ENCODE peak calls at places on chromosomes 4 and X, in five cellular contexts. I is A549, V is spleen, O is OCI-LY7, L is aorta. C is an unnamed sample.

GRCh38 chr4:82561745-82562552 is at the start of gene TMEM150C:
- DNase-seq in I (peak; percentile 45), V (no peak), O (no peak), L (peak; percentile 78), C (no peak)

GRCh38 chr4:24615977-24616376 is 31.6 kb upstream of the DHX15 start:
- DNase-seq in I (no peak), V (no peak), O (no peak), L (no peak), C (no peak)

GRCh38 chrX:97315939-97316338 is 432.2 kb downstream of the RPA4 start:
- DNase-seq in I (no peak), V (no peak), O (no peak), L (no peak), C (no peak)

GRCh38 chr4:186755550-186756519 is 32.2 kb upstream of the FAT1 start:
- DNase-seq in I (no peak), V (no peak), O (no peak), L (no peak), C (no peak)

GRCh38 chr4:91958651-91959050 is 345.1 kb upstream of the GRID2 start:
- DNase-seq in I (no peak), V (no peak), O (no peak), L (no peak), C (no peak)

GRCh38 chrX:70033348-70033747 is 16.4 kb downstream of the AWAT2 start:
- DNase-seq in I (peak; percentile 17), V (peak; percentile 59), O (peak; percentile 39), L (no peak), C (no peak)

GRCh38 chr4:159487284-159487747 is 384.4 kb downstream of the RAPGEF2 start:
- DNase-seq in I (peak; percentile 25), V (no peak), O (peak; percentile 47), L (no peak), C (peak; percentile 61)

GRCh38 chr4:152719856-152720556 is 40.2 kb upstream of the TMEM154 start:
- DNase-seq in I (no peak), V (no peak), O (no peak), L (no peak), C (peak; percentile 59)

GRCh38 chr4:243407-243806 is 61.9 kb downstream of the ZNF732 start:
- DNase-seq in I (no peak), V (no peak), O (no peak), L (no peak), C (no peak)

GRCh38 chr4:54657556-54658313 is at the start of gene KIT:
- DNase-seq in I (no peak), V (peak; percentile 81), O (no peak), L (peak; percentile 83), C (no peak)

GRCh38 chr4:42150653-42151567 is 1.5 kb downstream of the BEND4 start:
- DNase-seq in I (no peak), V (peak; percentile 86), O (peak; percentile 78), L (no peak), C (peak; percentile 8)

GRCh38 chrX:18892881-18893280 is 91.0 kb downstream of the PHKA2 start:
- DNase-seq in I (no peak), V (no peak), O (no peak), L (no peak), C (no peak)

GRCh38 chr4:153061971-153062370 is 125.8 kb downstream of the FHDC1 start:
- DNase-seq in I (no peak), V (no peak), O (no peak), L (no peak), C (no peak)

GRCh38 chrX:47196098-47196497 is 2.5 kb downstream of the UBA1 start:
- DNase-seq in I (no peak), V (no peak), O (no peak), L (no peak), C (no peak)

GRCh38 chr4:60443068-60443467 is 757.1 kb upstream of the ADGRL3 start:
- DNase-seq in I (no peak), V (no peak), O (no peak), L (no peak), C (no peak)

GRCh38 chr4:823761-824460 is 2.0 kb downstream of the CPLX1 start:
- DNase-seq in I (no peak), V (peak; percentile 64), O (no peak), L (peak; percentile 69), C (no peak)

GRCh38 chrX:53433651-53434639 is at the start of gene HSD17B10:
- DNase-seq in I (peak; percentile 84), V (peak; percentile 97), O (peak; percentile 91), L (peak; percentile 96), C (peak; percentile 76)

GRCh38 chr4:5945936-5946335 is 53.0 kb upstream of the CRMP1 start:
- DNase-seq in I (no peak), V (peak; percentile 67), O (no peak), L (no peak), C (no peak)

GRCh38 chr4:80071643-80072606 is 1.1 kb downstream of the ANTXR2 start:
- DNase-seq in I (no peak), V (peak; percentile 90), O (no peak), L (peak; percentile 84), C (peak; percentile 27)

GRCh38 chrX:113950081-113950678 is 633.7 kb upstream of the HTR2C start:
- DNase-seq in I (no peak), V (no peak), O (no peak), L (no peak), C (no peak)

GRCh38 chr4:89283226-89283974 is 24.2 kb downstream of the GPRIN3 start:
- DNase-seq in I (no peak), V (no peak), O (no peak), L (no peak), C (peak; percentile 61)

GRCh38 chrX:12319012-12319519 is 180.8 kb downstream of the FRMPD4 start:
- DNase-seq in I (no peak), V (no peak), O (no peak), L (no peak), C (peak; percentile 5)

GRCh38 chr4:1639299-1639868 is 44.7 kb downstream of the FAM53A start:
- DNase-seq in I (no peak), V (peak; percentile 64), O (no peak), L (no peak), C (no peak)

GRCh38 chr4:70277121-70277520 is 34.7 kb downstream of the CSN3 start:
- DNase-seq in I (no peak), V (no peak), O (no peak), L (no peak), C (no peak)

GRCh38 chr4:2924765-2925301 is 38.4 kb downstream of the NOP14 start:
- DNase-seq in I (no peak), V (peak; percentile 24), O (no peak), L (peak; percentile 51), C (no peak)

GRCh38 chrX:156002517-156002916 is 5.0 kb downstream of the IL9R start:
- DNase-seq in I (no peak), V (no peak), O (no peak), L (no peak), C (peak; percentile 45)

GRCh38 chrX:156003486-156004185 is 6.1 kb downstream of the IL9R start:
- DNase-seq in I (no peak), V (no peak), O (no peak), L (no peak), C (no peak)

GRCh38 chrX:156005144-156005543 is 7.6 kb downstream of the IL9R start:
- DNase-seq in I (no peak), V (no peak), O (no peak), L (no peak), C (no peak)

GRCh38 chrX:156004256-156004655 is 6.8 kb downstream of the IL9R start:
- DNase-seq in I (no peak), V (no peak), O (no peak), L (no peak), C (no peak)

GRCh38 chrX:156004740-156005139 is 7.2 kb downstream of the IL9R start:
- DNase-seq in I (no peak), V (no peak), O (no peak), L (no peak), C (no peak)
- H3K9me3 ChIP-seq in I (no peaks in the 10 kb centered on the region), V (no peaks in the 10 kb centered on the region), O (no peaks in the 10 kb centered on the region), L (peaks cover 2% of the 10 kb centered on the region), C (peaks cover 5% of the 10 kb centered on the region)

GRCh38 chr4:87073187-87073569 is 138.4 kb downstream of the AFF1 start:
- DNase-seq in I (no peak), V (no peak), O (peak; percentile 66), L (no peak), C (no peak)
- H3K4me1 ChIP-seq in I (peaks cover 39% of the 10 kb centered on the region), V (peaks cover 86% of the 10 kb centered on the region), O (peaks cover 49% of the 10 kb centered on the region), L (peaks cover 4% of the 10 kb centered on the region), C (peaks cover 17% of the 10 kb centered on the region)

GRCh38 chr4:173515458-173515857 is 14.6 kb downstream of the HAND2 start:
- DNase-seq in I (no peak), V (no peak), O (no peak), L (no peak), C (no peak)

GRCh38 chr4:173517781-173518371 is 12.2 kb downstream of the HAND2 start:
- DNase-seq in I (no peak), V (no peak), O (no peak), L (peak; percentile 72), C (no peak)

GRCh38 chr4:173518419-173519102 is 11.5 kb downstream of the HAND2 start:
- DNase-seq in I (no peak), V (no peak), O (no peak), L (peak; percentile 67), C (no peak)

GRCh38 chr4:173514641-173515217 is 15.3 kb downstream of the HAND2 start:
- DNase-seq in I (no peak), V (no peak), O (no peak), L (no peak), C (no peak)

DNA sequence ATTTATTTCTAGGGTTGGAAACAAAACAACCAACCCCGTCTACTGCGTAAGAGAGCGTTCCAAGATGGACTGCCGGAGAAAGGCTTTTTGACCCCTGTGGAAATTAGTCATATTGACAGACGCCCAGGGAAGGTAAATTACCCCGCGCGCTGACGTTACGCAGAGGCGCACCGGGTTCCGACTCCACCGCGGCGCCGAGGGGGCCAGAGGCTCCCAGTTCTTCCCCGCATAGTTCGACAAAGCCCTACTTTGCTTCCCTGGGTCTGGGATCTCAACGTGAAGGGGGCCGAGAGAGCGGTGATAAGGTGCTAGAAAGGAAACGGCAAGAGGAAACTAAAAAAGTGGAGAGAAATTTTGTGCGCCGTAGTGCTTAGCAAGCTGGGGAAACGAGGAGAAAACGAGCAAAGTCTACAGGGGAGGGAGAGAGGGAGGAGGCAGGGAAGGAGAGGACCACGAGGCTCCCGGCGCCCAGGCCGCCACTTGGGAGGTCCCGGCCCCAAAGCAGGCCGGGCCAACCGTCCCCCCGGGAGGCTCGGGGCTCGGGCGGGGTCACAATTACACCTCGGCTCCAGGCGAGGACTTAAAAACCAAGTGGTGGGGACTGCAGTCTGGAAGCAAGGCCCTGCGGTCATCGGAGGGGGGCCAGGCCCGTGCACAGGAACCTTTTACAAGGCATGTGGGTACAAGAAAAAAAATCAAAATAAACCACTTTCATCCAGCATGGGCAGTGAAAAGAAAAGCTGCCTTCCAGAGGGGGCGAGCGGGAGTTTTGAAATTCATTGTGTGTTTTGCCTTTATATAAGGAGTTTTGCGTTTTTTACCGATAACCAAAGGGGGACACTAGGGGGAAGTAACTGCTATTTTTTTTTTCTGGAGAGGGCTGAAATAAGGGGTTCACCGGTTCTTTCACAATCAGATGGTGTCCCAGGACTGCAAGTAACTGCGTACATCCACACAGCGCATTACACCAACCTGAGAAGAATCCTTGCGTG is 13.1 kb downstream of the HAND2 start:
- DNase-seq in I (no peak), V (no peak), O (no peak), L (no peak), C (no peak)
- H3K27ac ChIP-seq in I (no peak overlapping the region), V (peak overlapping the region; percentile 15), O (no peak overlapping the region), L (peak overlapping the region; percentile 38), C (no peak overlapping the region)

DNA sequence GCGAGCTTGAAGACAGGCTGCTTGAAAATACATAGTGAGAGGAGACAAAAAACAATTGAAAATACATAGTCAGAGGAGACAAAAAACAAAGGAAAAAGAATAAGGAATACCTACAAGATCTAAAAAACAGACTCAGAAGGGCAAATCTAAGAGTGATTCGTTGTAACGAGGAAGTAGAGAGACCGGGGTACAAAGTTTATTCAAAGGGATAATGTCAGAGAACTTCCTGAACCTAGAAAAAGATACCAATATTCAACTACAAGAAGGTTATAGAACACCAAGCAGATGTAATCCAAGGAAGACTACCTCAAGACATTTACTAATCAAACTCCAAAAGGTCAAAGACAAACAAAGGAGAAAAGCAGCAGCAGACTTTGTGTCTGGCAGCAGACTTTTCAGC is 165.6 kb downstream of the NEK1 start:
- DNase-seq in I (no peak), V (no peak), O (no peak), L (no peak), C (no peak)
- H3K9me3 ChIP-seq in I (peaks cover 2% of the 10 kb centered on the region), V (peaks cover 65% of the 10 kb centered on the region), O (peaks cover 8% of the 10 kb centered on the region), L (no peaks in the 10 kb centered on the region), C (no peaks in the 10 kb centered on the region)

C was measured in mammary epithelial cell.